ENCODE peak calls at places on chromosomes 3 and 15, in nine cellular contexts. D is HL-60, X is spleen, A is breast epithelium, G is vagina, C is prostate gland, Z is sigmoid colon, J is stomach, F is SK-N-SH. Y is an unnamed sample.

GRCh38 chr3:181534881-181535280 is 176.8 kb upstream of the SOX2 start:
- DNase-seq in D (no peak), X (no peak), A (no peak), G (no peak), C (no peak), Z (no peak), J (no peak), F (peak), Y (no peak)

GRCh38 chr3:123225557-123225956 is 23.8 kb downstream of the SEC22A start:
- DNase-seq in D (no peak), X (no peak), A (no peak), G (no peak), C (no peak), Z (no peak), J (no peak), F (no peak), Y (no peak)

GRCh38 chr15:40240619-40241304 is 1.9 kb downstream of the PAK6 start:
- DNase-seq in D (no peak), X (peak), A (no peak), G (peak), C (peak), Z (peak), J (peak), F (no peak), Y (peak)

GRCh38 chr3:188664795-188665194 is 507.0 kb upstream of the TPRG1 start:
- DNase-seq in D (no peak), X (no peak), A (no peak), G (no peak), C (no peak), Z (no peak), J (no peak), F (peak), Y (no peak)

GRCh38 chr3:12629560-12629959 is 34.4 kb downstream of the RAF1 start:
- DNase-seq in D (no peak), X (no peak), A (no peak), G (no peak), C (peak), Z (no peak), J (peak), F (peak), Y (no peak)

GRCh38 chr3:181782306-181782924 is 70.7 kb downstream of the SOX2 start:
- DNase-seq in D (no peak), X (no peak), A (no peak), G (no peak), C (no peak), Z (no peak), J (no peak), F (no peak), Y (no peak)

GRCh38 chr15:20358781-20359414 is 182.7 kb downstream of the GOLGA6L6 start:
- DNase-seq in D (no peak), X (no peak), A (no peak), G (no peak), C (no peak), Z (no peak), J (no peak), F (no peak), Y (no peak)

GRCh38 chr3:43181202-43181910 is 75.5 kb upstream of the POMGNT2 start:
- DNase-seq in D (no peak), X (no peak), A (no peak), G (no peak), C (no peak), Z (no peak), J (no peak), F (no peak), Y (no peak)

GRCh38 chr15:89367485-89368451 is 33.1 kb upstream of the POLG start:
- DNase-seq in D (no peak), X (no peak), A (no peak), G (no peak), C (no peak), Z (no peak), J (no peak), F (peak), Y (peak)

GRCh38 chr3:160637081-160637480 is 39.9 kb upstream of the ARL14 start:
- DNase-seq in D (no peak), X (no peak), A (no peak), G (no peak), C (no peak), Z (no peak), J (no peak), F (no peak), Y (no peak)

GRCh38 chr15:32994810-32995424 is 199.6 kb downstream of the FMN1 start:
- DNase-seq in D (no peak), X (no peak), A (no peak), G (no peak), C (no peak), Z (no peak), J (no peak), F (peak), Y (no peak)

GRCh38 chr3:189099031-189099471 is 72.7 kb upstream of the TPRG1 start:
- DNase-seq in D (no peak), X (peak), A (peak), G (peak), C (no peak), Z (peak), J (no peak), F (no peak), Y (no peak)

GRCh38 chr3:140421884-140422283 is 256.0 kb upstream of the TRIM42 start:
- DNase-seq in D (no peak), X (no peak), A (no peak), G (no peak), C (no peak), Z (no peak), J (no peak), F (no peak), Y (no peak)

GRCh38 chr3:161104561-161105551 is at the start of gene B3GALNT1:
- DNase-seq in D (no peak), X (peak), A (no peak), G (no peak), C (peak), Z (peak), J (peak), F (peak), Y (peak)

GRCh38 chr15:40593130-40593529 is 919 bp upstream of the KNL1 start:
- DNase-seq in D (no peak), X (no peak), A (no peak), G (no peak), C (no peak), Z (no peak), J (no peak), F (no peak), Y (no peak)

GRCh38 chr15:81337713-81338157 is 13.8 kb upstream of the STARD5 start:
- DNase-seq in D (no peak), X (no peak), A (no peak), G (peak), C (no peak), Z (no peak), J (no peak), F (no peak), Y (no peak)

GRCh38 chr15:81335631-81336030 is 11.7 kb upstream of the STARD5 start:
- DNase-seq in D (no peak), X (no peak), A (no peak), G (peak), C (no peak), Z (no peak), J (no peak), F (no peak), Y (no peak)

GRCh38 chr15:81338422-81339007 is 14.6 kb upstream of the STARD5 start:
- DNase-seq in D (no peak), X (no peak), A (no peak), G (peak), C (peak), Z (peak), J (no peak), F (no peak), Y (no peak)

GRCh38 chr15:81336568-81336967 is 12.6 kb upstream of the STARD5 start:
- DNase-seq in D (no peak), X (no peak), A (no peak), G (no peak), C (no peak), Z (no peak), J (no peak), F (no peak), Y (no peak)

DNA sequence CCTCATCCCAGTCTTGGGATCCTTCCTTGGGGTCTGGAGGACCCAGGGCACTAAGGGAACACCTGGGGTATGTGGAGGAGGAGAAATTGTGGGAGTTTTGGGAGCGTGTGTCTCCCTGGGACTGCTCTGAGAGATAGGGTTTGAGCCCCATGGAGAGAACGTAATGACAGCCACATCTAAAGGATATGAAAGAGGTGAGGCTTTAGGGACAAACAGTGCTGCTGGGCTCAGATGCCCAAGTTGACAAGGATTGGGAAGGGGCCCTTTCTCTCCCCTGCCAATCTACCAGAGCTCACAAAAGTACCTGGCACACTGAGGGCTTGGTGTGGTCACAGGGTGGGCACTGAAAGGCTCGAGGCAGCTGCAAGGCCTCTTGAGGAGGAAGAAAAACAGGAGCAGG is 13.3 kb upstream of the STARD5 start:
- DNase-seq in D (no peak), X (no peak), A (no peak), G (peak), C (no peak), Z (no peak), J (no peak), F (no peak), Y (peak)
- TF ChIP-seq POLR2AphosphoS5 in D (no peak), X (no peak), A (no peak), G (no peak), C (no peak), Z (no peak), J (no peak), F (no peak), Y (no peak)

DNA sequence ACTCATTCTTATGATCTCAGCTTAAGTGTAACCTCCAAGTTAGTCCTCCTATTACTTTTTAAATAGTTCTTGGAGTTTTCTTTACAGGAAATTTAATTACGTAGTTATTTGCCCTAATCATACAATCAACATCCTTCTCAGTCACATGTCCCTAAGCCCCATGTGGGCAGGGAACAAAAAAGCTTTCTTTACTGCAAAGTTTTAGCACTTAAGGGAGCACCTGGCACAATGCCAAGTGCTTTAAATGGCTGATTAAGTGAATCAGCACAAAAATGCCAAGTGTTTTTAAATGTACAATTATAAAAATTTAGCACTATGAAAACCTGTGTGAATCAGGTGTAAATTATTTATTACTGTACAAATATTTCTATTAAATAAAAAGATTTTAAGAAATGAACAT is 445.3 kb downstream of the C3orf38 start:
- DNase-seq in D (no peak), X (no peak), A (no peak), G (no peak), C (no peak), Z (no peak), J (no peak), F (no peak), Y (no peak)
- TF ChIP-seq POLR2AphosphoS5 in D (no peak), X (no peak), A (no peak), G (no peak), C (no peak), Z (no peak), J (no peak), F (no peak), Y (no peak)

GRCh38 chr15:94739639-94740038 is 508.3 kb downstream of the MCTP2 start:
- DNase-seq in D (no peak), X (no peak), A (no peak), G (no peak), C (no peak), Z (no peak), J (no peak), F (no peak), Y (no peak)

GRCh38 chr15:94745371-94745770 is 514.0 kb downstream of the MCTP2 start:
- DNase-seq in D (no peak), X (no peak), A (no peak), G (no peak), C (no peak), Z (no peak), J (no peak), F (no peak), Y (no peak)

GRCh38 chr15:94747510-94747909 is 516.1 kb downstream of the MCTP2 start:
- DNase-seq in D (no peak), X (no peak), A (no peak), G (no peak), C (no peak), Z (no peak), J (no peak), F (no peak), Y (no peak)

GRCh38 chr15:94743668-94744067 is 512.3 kb downstream of the MCTP2 start:
- DNase-seq in D (no peak), X (no peak), A (no peak), G (no peak), C (no peak), Z (no peak), J (no peak), F (no peak), Y (no peak)

DNA sequence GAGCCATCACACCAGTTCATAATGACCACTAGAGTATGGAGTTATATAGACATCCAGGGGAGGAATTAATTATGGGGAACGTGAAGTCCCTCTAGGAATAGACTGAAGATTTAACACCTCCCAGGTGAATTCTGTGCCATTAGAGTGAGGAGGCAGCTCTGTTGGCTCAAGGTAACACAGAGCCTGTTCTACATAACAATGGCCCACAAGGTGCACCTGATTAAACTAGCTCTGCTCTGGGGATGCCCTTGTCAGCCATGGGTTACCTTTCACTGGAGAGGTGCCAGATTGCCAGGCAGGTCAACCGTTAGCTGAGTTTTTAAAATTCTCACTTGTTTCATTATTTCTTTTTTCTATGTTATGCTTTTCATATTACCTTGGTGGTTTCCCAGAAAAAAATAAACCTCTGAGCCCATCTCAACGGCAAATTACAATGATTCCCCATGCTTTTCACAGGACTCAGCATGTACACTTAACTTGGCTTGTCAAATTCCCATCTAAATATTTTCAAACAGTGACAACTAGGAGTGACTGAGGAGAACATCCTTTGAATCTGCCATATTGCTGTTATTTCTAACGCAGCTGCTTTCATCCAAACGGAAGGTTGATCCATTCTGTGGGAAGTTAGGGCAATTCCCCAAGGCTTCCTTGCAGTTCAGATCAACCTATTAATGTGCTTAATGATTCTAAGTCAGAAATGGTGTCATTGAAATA is 512.9 kb downstream of the MCTP2 start:
- DNase-seq in D (no peak), X (no peak), A (no peak), G (no peak), C (no peak), Z (no peak), J (no peak), F (no peak), Y (no peak)
- TF ChIP-seq POLR2AphosphoS5 in D (no peak), X (no peak), A (no peak), G (no peak), C (no peak), Z (no peak), J (no peak), F (no peak), Y (no peak)

GRCh38 chr15:23401627-23402026 is 45.4 kb downstream of the GOLGA6L2 start:
- DNase-seq in D (no peak), X (no peak), A (no peak), G (no peak), C (no peak), Z (no peak), J (no peak), F (no peak), Y (no peak)

GRCh38 chr15:23403550-23403949 is 43.5 kb downstream of the GOLGA6L2 start:
- DNase-seq in D (no peak), X (no peak), A (no peak), G (no peak), C (peak), Z (no peak), J (no peak), F (no peak), Y (no peak)

GRCh38 chr15:23402544-23402943 is 44.5 kb downstream of the GOLGA6L2 start:
- DNase-seq in D (no peak), X (no peak), A (no peak), G (no peak), C (no peak), Z (no peak), J (no peak), F (no peak), Y (no peak)

GRCh38 chr15:23397779-23398178 is 43.2 kb downstream of the GOLGA8S start:
- DNase-seq in D (no peak), X (no peak), A (no peak), G (no peak), C (peak), Z (no peak), J (no peak), F (no peak), Y (no peak)

DNA sequence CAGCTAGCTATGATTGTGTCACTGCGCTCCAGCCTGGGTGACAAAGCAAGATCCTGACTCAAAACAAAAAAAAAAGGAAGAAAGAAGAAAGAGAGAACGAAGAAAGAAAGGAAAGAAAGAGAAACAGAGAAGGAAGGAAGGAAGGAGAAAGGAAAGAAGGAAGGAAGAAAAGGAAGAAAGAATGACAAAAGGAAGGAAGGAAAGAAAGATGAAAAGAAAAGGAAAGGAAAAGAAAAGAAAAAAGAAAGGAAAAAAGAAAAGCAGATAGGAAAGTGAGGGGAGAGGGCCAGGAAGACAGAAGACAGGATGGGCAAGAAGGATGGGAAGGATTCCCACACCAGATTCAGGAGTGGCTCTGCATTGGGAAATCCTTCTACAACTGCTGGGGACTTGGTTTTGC is 44.9 kb downstream of the GOLGA6L2 start:
- DNase-seq in D (no peak), X (no peak), A (no peak), G (no peak), C (no peak), Z (no peak), J (no peak), F (no peak), Y (no peak)
- TF ChIP-seq POLR2AphosphoS5 in D (no peak), X (no peak), A (no peak), G (no peak), C (no peak), Z (no peak), J (no peak), F (no peak), Y (no peak)

Y was measured in H1.